ENCODE peak calls at places on chromosomes 4 and X, in seven cellular contexts. N is neural progenitor cell, O is ovary, P is OCI-LY7, M is PC-9, E is fibroblast of lung, F is PC-3. H is an unnamed sample. For H3K36me3, the result is how much of the 10 kb centered on the place peaks cover.

GRCh38 chr4:80913381-80913780 is 117.1 kb upstream of the BMP3 start:
- DNase-seq in N (no peak), P (peak), F (no peak), E (no peak), M (no peak), O (no peak), H (no peak)

GRCh38 chr4:93152461-93152860 is 676.1 kb upstream of the ATOH1 start:
- DNase-seq in P (no peak), F (no peak), O (no peak), M (no peak), E (no peak), N (no peak), H (no peak)

GRCh38 chrX:66110112-66110511 is 53.9 kb upstream of the HEPH start:
- DNase-seq in O (no peak), N (peak), E (peak), M (no peak), P (peak), F (peak), H (no peak)

GRCh38 chrX:48937065-48937907 is 18.5 kb upstream of the PIM2 start:
- DNase-seq in N (peak), P (peak), M (no peak), E (no peak), F (no peak), O (no peak), H (peak)

GRCh38 chr4:15354358-15354757 is 73.5 kb upstream of the C1QTNF7 start:
- DNase-seq in M (no peak), N (no peak), O (no peak), F (no peak), E (no peak), P (no peak), H (no peak)

GRCh38 chrX:64894454-64895038 is 81.7 kb downstream of the ZC4H2 start:
- DNase-seq in F (peak), E (no peak), N (peak), O (no peak), M (no peak), P (peak), H (peak)

GRCh38 chrX:68090266-68090665 is 343.0 kb downstream of the OPHN1 start:
- DNase-seq in E (no peak), F (no peak), O (no peak), N (no peak), P (no peak), M (no peak), H (no peak)

GRCh38 chr4:183342541-183343533 is 20.6 kb upstream of the CLDN24 start:
- DNase-seq in O (no peak), N (peak), F (no peak), M (no peak), E (no peak), P (no peak), H (no peak)

GRCh38 chr4:152979731-152980330 is 43.7 kb downstream of the FHDC1 start:
- DNase-seq in O (no peak), M (peak), E (no peak), F (no peak), N (no peak), P (no peak), H (no peak)

GRCh38 chr4:18935956-18936355 is 914.4 kb upstream of the LCORL start:
- DNase-seq in P (no peak), O (no peak), M (no peak), E (no peak), F (no peak), N (peak), H (peak)

GRCh38 chr4:185966997-185967775 is 101.8 kb upstream of the TLR3 start:
- DNase-seq in P (no peak), O (no peak), M (no peak), E (no peak), F (peak), N (no peak), H (peak)

GRCh38 chr4:3523146-3523627 is 9.0 kb downstream of the LRPAP1 start:
- DNase-seq in O (peak), E (no peak), M (no peak), F (no peak), N (no peak), P (no peak), H (no peak)
- H3K36me3 ChIP-seq in O (under half), E (under half), M (under half), F (under half), N (under half), P (half or more), H (under half)

DNA sequence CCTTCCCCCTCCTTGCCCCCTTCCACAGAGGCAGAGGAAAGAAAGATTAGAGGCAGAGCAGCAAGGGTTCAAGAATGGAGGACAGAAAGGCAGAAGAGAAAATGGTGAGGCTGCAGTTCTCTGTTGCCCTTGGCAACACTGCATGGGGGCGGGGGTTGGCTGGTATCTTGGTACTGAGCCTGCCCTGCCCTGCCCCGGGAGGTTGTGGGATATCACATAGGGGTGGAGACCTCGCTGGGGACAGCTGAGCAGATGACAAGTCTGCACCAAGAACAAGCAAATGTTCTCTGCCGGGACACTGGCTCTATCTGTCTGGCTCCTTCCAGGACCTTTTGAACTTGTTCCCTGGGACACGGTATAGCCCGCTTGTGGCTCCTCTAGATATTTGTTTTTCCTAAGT is 39.8 kb downstream of the NHS start:
- DNase-seq in M (peak), F (no peak), E (no peak), P (no peak), N (peak), O (peak), H (no peak)
- H3K27ac ChIP-seq in M (peak), F (no peak), E (no peak), P (no peak), N (no peak), O (no peak), H (no peak)

GRCh38 chr4:114072781-114073180 is 93.3 kb upstream of the ARSJ start:
- DNase-seq in O (no peak), N (no peak), M (no peak), E (no peak), F (no peak), P (no peak), H (no peak)
- H3K36me3 ChIP-seq in O (under half), N (under half), M (under half), E (under half), F (under half), P (under half), H (under half)

GRCh38 chr4:176927664-176928063 is 134.9 kb upstream of the VEGFC start:
- DNase-seq in E (peak), M (no peak), O (no peak), P (no peak), F (peak), N (no peak), H (no peak)
- H3K27ac ChIP-seq in E (no peak), M (no peak), O (no peak), P (no peak), F (peak), N (no peak), H (no peak)

GRCh38 chr4:3213101-3213416 is 35.9 kb upstream of the MSANTD1 start:
- DNase-seq in E (no peak), F (no peak), M (no peak), P (no peak), O (no peak), N (no peak), H (no peak)
- H3K36me3 ChIP-seq in E (under half), F (under half), M (under half), P (half or more), O (under half), N (under half), H (half or more)

GRCh38 chr4:113693993-113694392 is 67.5 kb downstream of the CAMK2D start:
- DNase-seq in F (no peak), E (no peak), N (no peak), M (no peak), P (no peak), O (no peak), H (no peak)
- H3K27ac ChIP-seq in F (no peak), E (no peak), N (no peak), M (no peak), P (no peak), O (no peak), H (no peak)

H was measured in thyroid gland.